ENCODE peak calls at places on chromosomes 7 and 10, in five cellular contexts. P, D, X, O and Q are unnamed samples.
A peak's percentile ranks its signal among the peaks of the same experiment; 100 is the strongest.

GRCh38 chr7:149866817-149867447 is 6.8 kb upstream of the ATP6V0E2 start:
- DNase-seq in P (no peak), D (no peak), X (no peak), O (no peak), Q (peak; percentile 22)

GRCh38 chr7:55588379-55588699 is 16.0 kb upstream of the VOPP1 start:
- DNase-seq in P (no peak), D (no peak), X (no peak), O (no peak), Q (no peak)

GRCh38 chr7:155754165-155754564 is 58.1 kb downstream of the SHH start:
- DNase-seq in P (no peak), D (no peak), X (no peak), O (no peak), Q (no peak)

GRCh38 chr10:87090779-87091178 is 3.9 kb downstream of the GLUD1 start:
- DNase-seq in P (no peak), D (no peak), X (no peak), O (no peak), Q (no peak)

GRCh38 chr10:132094581-132095234 is 29.0 kb downstream of the JAKMIP3 start:
- DNase-seq in P (peak; percentile 24), D (no peak), X (no peak), O (no peak), Q (no peak)

GRCh38 chr10:8311526-8312070 is 257.1 kb downstream of the GATA3 start:
- DNase-seq in P (no peak), D (no peak), X (no peak), O (no peak), Q (no peak)

GRCh38 chr10:1788401-1788800 is 51.1 kb upstream of the ADARB2 start:
- DNase-seq in P (no peak), D (no peak), X (no peak), O (no peak), Q (no peak)

GRCh38 chr7:56092789-56093531 is at the start of gene PHKG1:
- DNase-seq in P (peak; percentile 48), D (peak; percentile 72), X (peak; percentile 65), O (peak; percentile 87), Q (peak; percentile 91)

GRCh38 chr10:112715581-112715980 is 234.5 kb upstream of the TCF7L2 start:
- DNase-seq in P (no peak), D (no peak), X (no peak), O (no peak), Q (no peak)

GRCh38 chr7:28042721-28043120 is 137.9 kb downstream of the JAZF1 start:
- DNase-seq in P (no peak), D (no peak), X (no peak), O (no peak), Q (no peak)

GRCh38 chr7:28038175-28038855 is 142.3 kb downstream of the JAZF1 start:
- DNase-seq in P (no peak), D (no peak), X (no peak), O (no peak), Q (peak; percentile 52)

GRCh38 chr7:28044825-28045224 is 135.8 kb downstream of the JAZF1 start:
- DNase-seq in P (peak; percentile 43), D (no peak), X (no peak), O (no peak), Q (no peak)

GRCh38 chr7:28045592-28045991 is 135.0 kb downstream of the JAZF1 start:
- DNase-seq in P (no peak), D (no peak), X (no peak), O (no peak), Q (no peak)

GRCh38 chr7:28041508-28042314 is 138.9 kb downstream of the JAZF1 start:
- DNase-seq in P (no peak), D (peak; percentile 89), X (no peak), O (no peak), Q (peak; percentile 99)
- TF ChIP-seq CTCF in P (no peak), D (no peak), X (no peak), O (no peak), Q (peak; percentile 16)

GRCh38 chr10:18687195-18687594 is 28.0 kb downstream of the ARL5B start:
- DNase-seq in P (no peak), D (no peak), X (no peak), O (no peak), Q (no peak)

GRCh38 chr10:18687706-18688105 is 28.5 kb downstream of the ARL5B start:
- DNase-seq in P (no peak), D (no peak), X (no peak), O (no peak), Q (no peak)

GRCh38 chr10:18685555-18685954 is 26.3 kb downstream of the ARL5B start:
- DNase-seq in P (no peak), D (no peak), X (no peak), O (no peak), Q (no peak)

GRCh38 chr10:18690541-18690940 is 31.3 kb downstream of the ARL5B start:
- DNase-seq in P (no peak), D (no peak), X (no peak), O (no peak), Q (no peak)

DNA sequence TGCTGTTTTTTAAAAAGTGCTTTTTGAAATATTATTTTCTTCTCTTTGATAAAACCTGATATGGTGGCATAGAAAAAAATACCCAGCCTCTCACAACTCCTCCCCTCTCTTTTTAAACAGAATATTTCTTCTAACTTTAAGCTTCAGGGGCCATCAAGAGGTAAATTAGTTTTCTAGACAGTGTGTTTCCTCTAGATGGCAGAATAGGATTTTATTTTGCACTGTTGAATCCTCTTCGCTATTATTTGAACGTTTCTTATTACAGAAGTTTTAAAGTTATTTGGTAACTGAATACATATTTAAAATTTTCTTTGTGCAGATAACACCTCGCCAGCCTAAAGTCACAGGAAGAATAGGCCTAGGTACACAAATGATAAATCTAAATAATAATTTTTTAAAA is 30.3 kb downstream of the ARL5B start:
- DNase-seq in P (no peak), D (no peak), X (no peak), O (no peak), Q (peak; percentile 61)
- TF ChIP-seq CTCF in P (peak; percentile 67), D (peak; percentile 42), X (peak; percentile 30), O (no peak), Q (peak; percentile 68)

GRCh38 chr7:114409750-114410149 is 4.9 kb upstream of the FOXP2 start:
- DNase-seq in P (no peak), D (peak; percentile 23), X (no peak), O (no peak), Q (peak; percentile 51)

GRCh38 chr7:114402866-114403635 is 11.6 kb upstream of the FOXP2 start:
- DNase-seq in P (no peak), D (no peak), X (no peak), O (no peak), Q (no peak)

DNA sequence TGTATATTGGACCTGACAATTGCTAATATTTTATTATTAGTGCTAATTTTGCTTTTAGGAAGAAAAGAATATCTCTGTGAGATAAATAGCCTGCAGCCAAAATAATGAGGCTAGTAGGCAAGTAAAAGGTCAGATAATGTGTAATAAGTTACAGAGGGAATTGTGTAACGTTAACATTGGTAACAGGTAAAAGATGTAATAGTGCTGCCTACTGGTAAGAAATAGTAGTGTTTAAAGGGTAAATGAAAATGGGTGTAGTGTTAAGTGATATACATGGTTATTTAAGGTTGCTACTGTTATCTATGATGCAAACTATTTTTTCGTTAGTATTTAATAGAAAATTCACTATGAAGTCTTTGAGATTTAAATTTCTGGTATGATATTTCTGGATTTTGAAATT is 9.2 kb upstream of the FOXP2 start:
- DNase-seq in P (no peak), D (no peak), X (no peak), O (no peak), Q (no peak)
- TF ChIP-seq CTCF in P (peak; percentile 73), D (peak; percentile 31), X (peak; percentile 27), O (peak; percentile 52), Q (peak; percentile 47)

DNA sequence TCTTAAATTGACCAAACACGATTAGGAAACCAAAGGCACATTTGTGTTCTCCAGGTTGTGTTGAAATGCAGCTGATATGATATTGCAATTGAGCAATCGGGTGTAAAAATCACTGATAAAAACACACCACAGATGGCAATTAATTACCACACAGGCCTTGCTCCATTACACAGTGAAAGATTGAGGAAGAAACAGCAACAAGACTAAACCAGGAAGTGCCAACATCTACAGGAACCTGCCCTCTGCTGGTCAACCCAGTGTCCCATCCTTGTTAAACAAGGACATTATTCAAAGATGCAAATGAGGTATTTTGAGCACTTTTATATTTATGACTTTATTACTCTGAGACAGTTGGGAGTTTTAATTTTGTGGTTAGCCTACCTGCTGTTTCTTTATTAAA is 765.6 kb upstream of the GHITM start:
- DNase-seq in P (peak; percentile 50), D (peak; percentile 23), X (no peak), O (no peak), Q (peak; percentile 17)
- TF ChIP-seq CTCF in P (peak; percentile 78), D (peak; percentile 32), X (peak; percentile 27), O (no peak), Q (peak; percentile 27)

GRCh38 chr10:5929442-5929841 is 39.4 kb downstream of the FBH1 start:
- DNase-seq in P (no peak), D (no peak), X (no peak), O (no peak), Q (no peak)

GRCh38 chr10:5932345-5932744 is 42.3 kb downstream of the FBH1 start:
- DNase-seq in P (no peak), D (no peak), X (no peak), O (no peak), Q (peak; percentile 8)

GRCh38 chr10:5933909-5934546 is 43.3 kb downstream of the IL15RA start:
- DNase-seq in P (no peak), D (no peak), X (no peak), O (no peak), Q (no peak)

GRCh38 chr10:5927306-5927705 is 37.3 kb downstream of the FBH1 start:
- DNase-seq in P (no peak), D (no peak), X (no peak), O (no peak), Q (peak; percentile 90)

GRCh38 chr10:5930272-5930671 is 40.2 kb downstream of the FBH1 start:
- DNase-seq in P (no peak), D (no peak), X (no peak), O (no peak), Q (no peak)
- TF ChIP-seq CTCF in P (no peak), D (no peak), X (no peak), O (no peak), Q (no peak)